ENCODE peak calls at places on chromosome X, in four cellular contexts. P is H1, T is H9, E is IMR-90. S is an unnamed sample.

GRCh38 chrX:123274796-123275195 is 90.7 kb downstream of the GRIA3 start:
- DNase-seq in T (no peak), P (no peak), E (no peak), S (no peak)

GRCh38 chrX:133859860-133860259 is 125.5 kb downstream of the GPC3 start:
- DNase-seq in E (peak; percentile 55), P (no peak), T (no peak), S (no peak)

GRCh38 chrX:123994730-123995129 is 33.2 kb downstream of the STAG2 start:
- DNase-seq in E (no peak), P (no peak), T (no peak), S (no peak)

GRCh38 chrX:38126179-38126578 is 94.5 kb downstream of the SRPX start:
- DNase-seq in E (no peak), P (no peak), T (no peak), S (no peak)

GRCh38 chrX:21276736-21277433 is 97.3 kb upstream of the CNKSR2 start:
- DNase-seq in P (no peak), T (no peak), E (no peak), S (no peak)

GRCh38 chrX:142505839-142506238 is 300.7 kb upstream of the MAGEC2 start:
- DNase-seq in P (no peak), E (no peak), T (no peak), S (no peak)

GRCh38 chrX:15173411-15173810 is 96.5 kb downstream of the ASB9 start:
- DNase-seq in E (no peak), T (no peak), P (no peak), S (no peak)

GRCh38 chrX:124212622-124213021 is 119.8 kb upstream of the TEX13D start:
- DNase-seq in E (no peak), T (no peak), P (no peak), S (no peak)

GRCh38 chrX:13778916-13779315 is 38.0 kb downstream of the GPM6B start:
- DNase-seq in P (no peak), E (peak; percentile 74), T (no peak), S (peak; percentile 73)

GRCh38 chrX:42943051-42943450 is 165.1 kb upstream of the PPP1R2C start:
- DNase-seq in T (no peak), E (no peak), P (no peak), S (no peak)

GRCh38 chrX:120251471-120252011 is 929 bp downstream of the ZBTB33 start:
- DNase-seq in T (no peak), P (no peak), E (peak; percentile 18), S (no peak)

GRCh38 chrX:120456973-120457372 is 12.1 kb downstream of the LAMP2 start:
- DNase-seq in T (no peak), E (peak; percentile 21), P (no peak), S (no peak)

GRCh38 chrX:71911731-71912050 is 1.0 kb downstream of the NHSL2 start:
- DNase-seq in E (no peak), P (no peak), T (no peak), S (peak; percentile 58)

GRCh38 chrX:140765043-140765784 is 55.7 kb downstream of the LINC00632 start:
- DNase-seq in E (peak; percentile 62), P (no peak), T (no peak), S (peak; percentile 62)

GRCh38 chrX:119945481-119945880 is 1.9 kb upstream of the NKAP start:
- DNase-seq in E (no peak), P (no peak), T (no peak), S (no peak)

GRCh38 chrX:17968367-17968766 is 107.3 kb upstream of the RAI2 start:
- DNase-seq in E (no peak), P (no peak), T (no peak), S (peak; percentile 9)

GRCh38 chrX:44431206-44431605 is 87.7 kb upstream of the EFHC2 start:
- DNase-seq in T (no peak), E (peak; percentile 16), P (no peak), S (no peak)

GRCh38 chrX:11185861-11186260 is 74.7 kb downstream of the HCCS start:
- DNase-seq in E (no peak), P (no peak), T (no peak), S (peak; percentile 15)

GRCh38 chrX:77742788-77743476 is 43.1 kb downstream of the ATRX start:
- DNase-seq in P (no peak), E (no peak), T (no peak), S (no peak)

GRCh38 chrX:47745386-47745785 is 86.4 kb upstream of the UXT start:
- DNase-seq in E (no peak), P (no peak), T (no peak), S (no peak)

GRCh38 chrX:68999351-68999750 is 165.9 kb downstream of the PJA1 start:
- DNase-seq in E (peak; percentile 24), T (no peak), P (no peak), S (no peak)

GRCh38 chrX:37926700-37927099 is 79.3 kb upstream of the DYNLT3 start:
- DNase-seq in E (peak; percentile 41), P (no peak), T (no peak), S (peak; percentile 32)

GRCh38 chrX:72366746-72367145 is 61.0 kb upstream of the CITED1 start:
- DNase-seq in T (no peak), E (no peak), P (no peak), S (no peak)

GRCh38 chrX:133881893-133882292 is 103.5 kb downstream of the GPC3 start:
- DNase-seq in T (no peak), P (no peak), E (no peak), S (peak; percentile 92)

GRCh38 chrX:111103246-111103645 is 7.3 kb downstream of the PAK3 start:
- DNase-seq in T (no peak), P (no peak), E (no peak), S (no peak)

GRCh38 chrX:55709735-55710134 is 7.8 kb upstream of the RRAGB start:
- DNase-seq in E (no peak), T (no peak), P (no peak), S (peak; percentile 48)

GRCh38 chrX:85084770-85085393 is 81.2 kb downstream of the APOOL start:
- DNase-seq in P (no peak), E (peak; percentile 49), T (no peak), S (peak; percentile 13)

GRCh38 chrX:48754124-48754667 is 7.4 kb upstream of the GLOD5 start:
- DNase-seq in P (no peak), E (no peak), T (no peak), S (peak; percentile 9)
- H2BK120ac ChIP-seq in P (no peak overlapping the region), E (no peak overlapping the region), T (no peak overlapping the region), S (no peak overlapping the region)

GRCh38 chrX:66632986-66633385 is 5.9 kb downstream of the EDA2R start:
- DNase-seq in E (peak; percentile 35), P (no peak), T (no peak), S (no peak)

GRCh38 chrX:66635360-66635759 is 3.5 kb downstream of the EDA2R start:
- DNase-seq in P (no peak), E (peak; percentile 86), T (no peak), S (peak; percentile 47)

GRCh38 chrX:66632473-66632872 is 6.4 kb downstream of the EDA2R start:
- DNase-seq in E (peak; percentile 28), T (no peak), P (no peak), S (no peak)

GRCh38 chrX:66634272-66634671 is 4.6 kb downstream of the EDA2R start:
- DNase-seq in E (peak; percentile 6), T (no peak), P (no peak), S (no peak)

DNA sequence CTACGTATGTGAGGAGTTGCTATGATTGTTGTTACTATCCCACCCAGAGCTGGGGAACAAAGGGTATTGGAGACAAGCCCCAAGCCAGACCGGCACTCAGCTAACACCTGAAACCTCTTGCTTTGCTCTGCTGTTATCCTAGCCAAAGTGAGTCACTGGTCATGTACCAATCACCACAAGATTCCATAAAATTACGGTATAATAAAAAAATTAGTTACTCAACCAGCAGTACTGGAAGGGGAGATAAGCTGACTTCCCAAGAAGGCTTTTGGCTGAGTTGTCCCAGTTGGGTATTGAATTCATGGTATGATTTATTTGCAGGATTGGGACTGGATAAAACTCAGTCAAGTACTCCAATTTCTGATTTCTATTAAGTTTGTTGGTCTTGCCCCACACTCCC is 5.3 kb downstream of the EDA2R start:
- DNase-seq in E (peak; percentile 76), T (no peak), P (no peak), S (no peak)
- H2BK5ac ChIP-seq in E (peak overlapping the region; percentile 62), T (no peak overlapping the region), P (no peak overlapping the region), S (no peak overlapping the region)

GRCh38 chrX:45756562-45756961 is 555.9 kb upstream of the DIPK2B start:
- DNase-seq in T (no peak), P (no peak), E (no peak), S (no peak)
- H3K4me1 ChIP-seq in T (no peaks in the 10 kb centered on the region), P (peaks cover 4% of the 10 kb centered on the region), E (peaks cover 13% of the 10 kb centered on the region), S (no peaks in the 10 kb centered on the region)

GRCh38 chrX:149940015-149940716 is 1.9 kb upstream of the EOLA2 start:
- DNase-seq in E (peak; percentile 98), P (peak; percentile 96), T (peak; percentile 97), S (peak; percentile 98)
- H2BK120ac ChIP-seq in E (peak overlapping the region; percentile 59), P (no peak overlapping the region), T (no peak overlapping the region), S (no peak overlapping the region)

DNA sequence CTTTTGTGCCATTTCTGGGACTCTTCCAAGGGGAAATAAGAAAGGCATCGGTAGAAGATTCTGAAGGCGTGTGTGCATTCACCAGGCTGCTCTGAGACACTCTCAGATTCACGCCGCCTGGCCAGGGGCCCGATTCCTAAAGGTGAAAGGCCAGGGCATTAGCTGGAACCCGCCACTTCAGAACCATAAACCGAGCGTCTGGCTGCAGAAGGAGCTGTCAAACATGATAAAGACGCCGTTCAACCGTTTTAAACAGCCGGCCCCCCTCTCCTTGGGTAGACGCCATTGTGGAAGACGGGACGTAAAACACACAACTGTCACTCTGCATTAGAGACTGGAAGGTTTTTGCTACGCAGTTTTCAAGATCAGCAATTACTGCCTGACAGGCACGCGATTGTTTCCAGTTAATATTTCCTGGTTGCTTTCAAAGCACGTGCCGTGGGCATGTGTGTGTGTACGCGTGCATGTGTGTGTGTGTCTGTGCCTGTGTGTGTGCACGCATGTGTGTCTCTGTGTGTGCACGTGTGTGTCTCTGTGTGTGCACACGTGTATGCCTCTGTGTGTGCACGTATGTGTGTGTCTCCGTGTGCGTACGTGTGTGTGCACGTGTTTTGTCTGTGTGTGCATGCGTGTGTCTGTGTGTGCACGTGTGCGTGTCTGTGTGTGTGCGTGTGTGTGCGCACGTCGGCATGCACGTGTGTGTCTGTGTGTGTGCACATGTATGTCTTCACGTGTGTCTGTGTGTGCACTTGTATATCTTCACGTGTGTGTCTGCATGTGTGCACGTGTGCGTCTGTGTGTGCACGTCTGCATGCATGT is 48.8 kb downstream of the SHOX start:
- DNase-seq in E (no peak), P (no peak), T (no peak), S (no peak)
- H2BK5ac ChIP-seq in E (no peak overlapping the region), P (peak overlapping the region; percentile 54), T (no peak overlapping the region), S (no peak overlapping the region)

GRCh38 chrX:100649550-100650356 is 5.8 kb downstream of the SRPX2 start:
- DNase-seq in P (no peak), E (peak; percentile 90), T (no peak), S (peak; percentile 69)

GRCh38 chrX:100647739-100648138 is 3.7 kb downstream of the SRPX2 start:
- DNase-seq in T (no peak), E (no peak), P (no peak), S (no peak)

GRCh38 chrX:100645106-100645505 is 1.1 kb downstream of the SRPX2 start:
- DNase-seq in T (no peak), P (no peak), E (no peak), S (no peak)

GRCh38 chrX:100648601-100649417 is 4.8 kb downstream of the SRPX2 start:
- DNase-seq in P (no peak), T (no peak), E (peak; percentile 84), S (peak; percentile 76)

GRCh38 chrX:100647095-100647494 is 3.1 kb downstream of the SRPX2 start:
- DNase-seq in T (no peak), P (no peak), E (no peak), S (no peak)
- H3K4me1 ChIP-seq in T (peaks cover 3% of the 10 kb centered on the region), P (peaks cover 8% of the 10 kb centered on the region), E (peaks cover 24% of the 10 kb centered on the region), S (no peaks in the 10 kb centered on the region)